ENCODE peak calls at places on chromosomes 6 and 20, in five cellular contexts. O is body of pancreas, R is AG09319, G is psoas muscle, M is hepatocyte. D is an unnamed sample.

GRCh38 chr20:62776692-62777527 is 19.4 kb upstream of the MRGBP start:
- DNase-seq in O (peak), R (no peak), G (no peak), M (no peak), D (no peak)

GRCh38 chr20:31704225-31705119 is 18.2 kb downstream of the BCL2L1 start:
- DNase-seq in O (peak), R (no peak), G (no peak), M (peak), D (no peak)

GRCh38 chr20:62701161-62702007 is 7.3 kb upstream of the NTSR1 start:
- DNase-seq in O (no peak), R (no peak), G (no peak), M (no peak), D (peak)

GRCh38 chr6:137316626-137317025 is 97.4 kb upstream of the IFNGR1 start:
- DNase-seq in O (no peak), R (no peak), G (no peak), M (no peak), D (no peak)

GRCh38 chr20:3621111-3621510 is 42.1 kb downstream of the GFRA4 start:
- DNase-seq in O (no peak), R (no peak), G (no peak), M (no peak), D (no peak)

GRCh38 chr6:21199246-21199645 is 394.3 kb upstream of the SOX4 start:
- DNase-seq in O (no peak), R (no peak), G (no peak), M (no peak), D (no peak)

GRCh38 chr6:163956571-163957407 is 542.3 kb downstream of the QKI start:
- DNase-seq in O (peak), R (peak), G (peak), M (peak), D (peak)

GRCh38 chr20:17533396-17533795 is 2.2 kb upstream of the BFSP1 start:
- DNase-seq in O (peak), R (no peak), G (no peak), M (peak), D (no peak)

GRCh38 chr6:85129881-85130280 is 320.0 kb upstream of the NT5E start:
- DNase-seq in O (peak), R (no peak), G (no peak), M (no peak), D (no peak)

GRCh38 chr6:42405025-42405424 is 46.7 kb downstream of the TRERF1 start:
- DNase-seq in O (no peak), R (no peak), G (no peak), M (no peak), D (no peak)

GRCh38 chr6:31738048-31738979 is 1.5 kb upstream of the MSH5 start:
- DNase-seq in O (peak), R (no peak), G (no peak), M (peak), D (no peak)
- TF ChIP-seq CTCF in O (no peak), R (peak), G (no peak), M (peak), D (no peak)

DNA sequence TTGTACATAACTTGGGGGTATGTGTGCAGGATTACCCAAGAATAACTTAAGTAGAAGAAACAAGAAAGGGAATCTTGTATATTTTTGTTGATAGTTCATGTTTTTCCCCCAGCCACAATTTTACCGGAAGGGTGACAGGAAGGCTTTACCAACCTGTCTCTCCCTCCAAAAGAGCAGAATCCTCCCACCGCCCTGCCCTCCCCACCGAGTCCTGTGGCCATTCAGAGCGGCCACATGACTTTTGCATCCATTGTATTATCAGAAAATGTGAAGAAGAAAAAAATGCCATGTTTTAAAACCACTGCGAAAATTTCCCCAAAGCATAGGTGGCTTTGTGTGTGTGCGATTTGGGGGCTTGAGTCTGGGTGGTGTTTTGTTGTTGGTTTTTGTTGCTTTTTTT is 22.0 kb downstream of the PRDM1 start:
- DNase-seq in O (no peak), R (no peak), G (no peak), M (no peak), D (no peak)
- TF ChIP-seq CTCF in O (no peak), R (no peak), G (no peak), M (no peak), D (no peak)

GRCh38 chr20:46559001-46559400 is 8.5 kb upstream of the OCSTAMP start:
- DNase-seq in O (no peak), R (no peak), G (no peak), M (no peak), D (no peak)

GRCh38 chr20:46557231-46557956 is 6.9 kb upstream of the OCSTAMP start:
- DNase-seq in O (no peak), R (peak), G (no peak), M (no peak), D (no peak)

GRCh38 chr20:46562009-46562372 is 11.5 kb upstream of the OCSTAMP start:
- DNase-seq in O (no peak), R (no peak), G (no peak), M (no peak), D (no peak)

GRCh38 chr20:46558511-46558959 is 8.1 kb upstream of the OCSTAMP start:
- DNase-seq in O (peak), R (peak), G (peak), M (peak), D (no peak)

GRCh38 chr20:46559685-46560440 is 9.4 kb upstream of the OCSTAMP start:
- DNase-seq in O (no peak), R (no peak), G (no peak), M (no peak), D (no peak)
- TF ChIP-seq CTCF in O (no peak), R (no peak), G (no peak), M (peak), D (no peak)

DNA sequence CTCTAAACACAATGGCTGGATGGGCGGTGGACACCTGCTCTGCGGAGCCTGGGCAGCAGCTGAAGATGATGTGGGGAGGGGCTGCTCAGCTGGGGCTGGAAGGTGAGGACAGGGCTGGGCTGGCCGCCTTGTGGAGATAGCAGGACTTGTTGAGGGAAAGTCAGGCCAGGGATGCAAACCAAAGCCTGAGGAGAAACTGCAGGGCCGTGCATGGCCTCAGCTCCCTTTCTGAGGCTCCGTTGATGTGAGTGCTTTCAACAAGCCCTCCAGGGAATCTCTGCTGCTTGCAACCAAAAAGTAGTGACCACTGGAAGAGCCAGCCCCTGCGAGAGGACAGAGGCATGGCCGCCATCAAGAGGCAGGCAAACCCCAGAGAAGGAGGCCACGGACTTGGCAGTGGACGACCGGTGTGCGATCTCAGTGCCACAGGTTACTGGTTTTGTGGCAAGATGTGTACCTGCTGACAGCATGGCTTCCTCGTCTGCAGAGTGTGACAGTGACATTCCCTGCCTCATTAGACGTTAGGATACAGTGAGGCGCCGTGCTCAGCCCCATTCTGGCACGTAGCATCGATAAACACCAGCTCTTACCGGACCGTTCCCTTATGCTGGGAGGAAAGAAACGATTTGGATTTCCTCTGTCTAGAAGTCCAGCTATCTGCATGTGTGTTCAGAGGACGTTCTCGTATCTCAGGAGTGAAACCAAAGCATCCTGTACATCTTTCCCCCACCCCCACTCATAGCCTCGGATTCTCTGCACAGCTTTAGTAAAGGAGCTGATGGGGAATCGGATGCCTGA is 37.9 kb downstream of the ERMARD start:
- DNase-seq in O (no peak), R (no peak), G (no peak), M (no peak), D (peak)
- TF ChIP-seq CTCF in O (no peak), R (no peak), G (no peak), M (no peak), D (no peak)

GRCh38 chr20:2005359-2005758 is 11.5 kb upstream of the PDYN start:
- DNase-seq in O (no peak), R (no peak), G (no peak), M (no peak), D (no peak)

GRCh38 chr20:2002365-2002764 is 8.5 kb upstream of the PDYN start:
- DNase-seq in O (no peak), R (no peak), G (no peak), M (no peak), D (no peak)

GRCh38 chr20:2004171-2004570 is 10.3 kb upstream of the PDYN start:
- DNase-seq in O (no peak), R (no peak), G (no peak), M (no peak), D (no peak)

GRCh38 chr20:2006452-2007381 is 12.9 kb upstream of the PDYN start:
- DNase-seq in O (peak), R (no peak), G (no peak), M (peak), D (no peak)

GRCh38 chr20:2005831-2006426 is 12.1 kb upstream of the PDYN start:
- DNase-seq in O (peak), R (peak), G (peak), M (peak), D (peak)
- TF ChIP-seq CTCF in O (no peak), R (no peak), G (no peak), M (no peak), D (no peak)